ENCODE peak calls at places on chromosomes 5 and 9, in four cellular contexts. V is lower leg skin, E is foreskin fibroblast, P is cardiac fibroblast. U is an unnamed sample.

GRCh38 chr9:127390563-127390962 is 6.4 kb upstream of the SLC2A8 start:
- DNase-seq in V (no peak), E (no peak), P (no peak), U (no peak)

GRCh38 chr5:125411163-125412050 is 665.0 kb upstream of the ZNF608 start:
- DNase-seq in V (no peak), E (peak; percentile 47), P (peak; percentile 86), U (no peak)

GRCh38 chr5:134148986-134149539 is 27.7 kb downstream of the SKP1 start:
- DNase-seq in V (no peak), E (no peak), P (no peak), U (no peak)

GRCh38 chr9:19999491-20000057 is 210.7 kb upstream of the SLC24A2 start:
- DNase-seq in V (no peak), E (peak; percentile 97), P (peak; percentile 98), U (no peak)

GRCh38 chr9:105369911-105370310 is 77.9 kb upstream of the FSD1L start:
- DNase-seq in V (no peak), E (no peak), P (no peak), U (no peak)

GRCh38 chr9:135336722-135337490 is 142.7 kb upstream of the PPP1R26 start:
- DNase-seq in V (no peak), E (no peak), P (no peak), U (no peak)

GRCh38 chr5:64417390-64417789 is 88.4 kb upstream of the RGS7BP start:
- DNase-seq in V (no peak), E (no peak), P (no peak), U (no peak)

GRCh38 chr5:167940911-167941310 is 350.5 kb upstream of the WWC1 start:
- DNase-seq in V (no peak), E (no peak), P (no peak), U (no peak)

GRCh38 chr5:67401166-67401565 is 204.6 kb upstream of the CD180 start:
- DNase-seq in V (no peak), E (no peak), P (no peak), U (no peak)

GRCh38 chr5:102090770-102091169 is 205.3 kb downstream of the SLCO4C1 start:
- DNase-seq in V (no peak), E (no peak), P (peak; percentile 8), U (no peak)

GRCh38 chr9:95096381-95096780 is 221.1 kb downstream of the FANCC start:
- DNase-seq in V (no peak), E (no peak), P (no peak), U (no peak)

GRCh38 chr9:136312436-136312835 is 8.5 kb upstream of the CCDC187 start:
- DNase-seq in V (no peak), E (peak; percentile 45), P (peak; percentile 34), U (no peak)

GRCh38 chr9:112502177-112502946 is 15.7 kb downstream of the KIAA1958 start:
- DNase-seq in V (no peak), E (no peak), P (no peak), U (no peak)

GRCh38 chr5:35789732-35790461 is 66.8 kb upstream of the IL7R start:
- DNase-seq in V (no peak), E (peak; percentile 23), P (peak; percentile 60), U (no peak)

GRCh38 chr5:218457-219289 is 553 bp downstream of the SDHA start:
- DNase-seq in V (peak; percentile 28), E (no peak), P (peak; percentile 39), U (no peak)

GRCh38 chr5:81234299-81234698 is 1.2 kb downstream of the CKMT2 start:
- DNase-seq in V (no peak), E (no peak), P (no peak), U (no peak)

GRCh38 chr5:97400537-97400936 is 217.5 kb upstream of the RIOK2 start:
- DNase-seq in V (no peak), E (no peak), P (no peak), U (no peak)

GRCh38 chr5:83069406-83069805 is 7.8 kb downstream of the TMEM167A start:
- DNase-seq in V (no peak), E (no peak), P (peak; percentile 27), U (no peak)

GRCh38 chr9:85008215-85008614 is 338.7 kb downstream of the NTRK2 start:
- DNase-seq in V (no peak), E (no peak), P (no peak), U (no peak)

GRCh38 chr9:81597749-81598497 is 91.4 kb downstream of the TLE1 start:
- DNase-seq in V (no peak), E (no peak), P (no peak), U (no peak)

GRCh38 chr5:143775258-143775657 is 36.7 kb upstream of the HMHB1 start:
- DNase-seq in V (no peak), E (peak; percentile 29), P (peak; percentile 71), U (no peak)

GRCh38 chr9:93304574-93305496 is 120.9 kb downstream of the WNK2 start:
- DNase-seq in V (peak; percentile 40), E (peak; percentile 32), P (peak; percentile 57), U (peak; percentile 55)

GRCh38 chr9:83069651-83070050 is 6.7 kb upstream of the RASEF start:
- DNase-seq in V (no peak), E (no peak), P (no peak), U (no peak)

GRCh38 chr5:103962023-103962422 is 399.4 kb upstream of the NUDT12 start:
- DNase-seq in V (no peak), E (no peak), P (no peak), U (no peak)

GRCh38 chr5:90182726-90183125 is 226.8 kb downstream of the CETN3 start:
- DNase-seq in V (no peak), E (no peak), P (no peak), U (no peak)

GRCh38 chr9:77793909-77794308 is 145.8 kb upstream of the GNA14 start:
- DNase-seq in V (no peak), E (peak; percentile 50), P (peak; percentile 82), U (no peak)

GRCh38 chr5:37665272-37665671 is 174.6 kb downstream of the GDNF start:
- DNase-seq in V (no peak), E (no peak), P (peak; percentile 31), U (no peak)

GRCh38 chr5:124746916-124747769 is 704 bp upstream of the ZNF608 start:
- DNase-seq in V (peak; percentile 88), E (peak; percentile 95), P (peak; percentile 94), U (peak; percentile 74)

GRCh38 chr5:102811962-102812361 is 56.9 kb downstream of the PAM start:
- DNase-seq in V (no peak), E (peak; percentile 45), P (peak; percentile 66), U (no peak)

GRCh38 chr5:126947146-126948010 is 83.0 kb downstream of the MARCHF3 start:
- DNase-seq in V (no peak), E (no peak), P (no peak), U (no peak)

GRCh38 chr5:65548281-65548680 is 14.7 kb downstream of the CENPK start:
- DNase-seq in V (no peak), E (no peak), P (no peak), U (no peak)

DNA sequence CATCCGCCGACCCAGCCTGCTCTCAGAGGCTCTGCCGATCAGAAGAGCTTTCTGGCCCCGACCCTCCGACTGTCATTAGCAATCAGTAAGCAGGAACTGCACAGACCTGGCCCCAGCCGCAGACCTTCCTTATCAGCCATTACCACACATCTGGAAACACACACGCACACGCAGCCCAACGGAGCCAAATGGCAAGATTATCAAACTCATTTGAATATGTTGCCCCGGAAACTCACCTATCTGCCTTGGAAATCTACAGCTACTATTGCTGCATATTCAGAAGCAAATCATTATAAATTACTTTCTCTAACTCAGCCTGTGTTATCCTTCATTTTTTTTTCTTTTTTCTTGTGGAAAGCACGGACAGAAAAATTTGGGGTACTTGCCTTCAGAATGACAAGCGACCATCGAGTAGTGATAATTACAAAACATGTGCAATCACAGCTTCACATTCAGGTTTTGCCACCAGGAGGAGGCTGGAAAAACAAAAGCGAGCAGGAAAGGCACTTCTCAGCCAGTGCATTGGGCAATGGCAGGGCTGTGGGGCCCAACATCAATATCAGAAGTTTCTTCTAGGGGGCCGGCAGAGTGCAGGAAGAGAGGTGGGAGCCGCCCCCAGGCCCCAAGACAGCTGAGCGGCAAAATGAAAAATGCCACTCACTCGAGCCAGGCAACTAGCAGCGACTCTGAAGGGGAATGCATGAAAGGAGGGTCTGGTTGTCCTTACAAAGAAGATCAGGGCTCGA is 122.3 kb downstream of the VAV2 start:
- DNase-seq in V (no peak), E (no peak), P (no peak), U (no peak)
- TF ChIP-seq CTCF in V (no peak), E (no peak), P (no peak), U (no peak)

GRCh38 chr5:39108987-39109386 is 34.8 kb upstream of the RICTOR start:
- DNase-seq in V (no peak), E (no peak), P (no peak), U (no peak)

GRCh38 chr5:39107350-39107749 is 33.2 kb upstream of the RICTOR start:
- DNase-seq in V (no peak), E (no peak), P (peak; percentile 25), U (no peak)

GRCh38 chr5:39104221-39104620 is 30.0 kb upstream of the RICTOR start:
- DNase-seq in V (no peak), E (no peak), P (no peak), U (no peak)

GRCh38 chr5:39109616-39110015 is 35.4 kb upstream of the RICTOR start:
- DNase-seq in V (no peak), E (no peak), P (no peak), U (no peak)

GRCh38 chr5:39106332-39106731 is 32.1 kb upstream of the RICTOR start:
- DNase-seq in V (no peak), E (no peak), P (peak; percentile 54), U (no peak)
- TF ChIP-seq CTCF in V (no peak), E (peak; percentile 39), P (peak; percentile 39), U (no peak)

GRCh38 chr9:79236466-79236865 is 335.3 kb upstream of the TLE4 start:
- DNase-seq in V (no peak), E (no peak), P (no peak), U (no peak)

GRCh38 chr9:79237861-79238260 is 333.9 kb upstream of the TLE4 start:
- DNase-seq in V (no peak), E (no peak), P (no peak), U (no peak)

DNA sequence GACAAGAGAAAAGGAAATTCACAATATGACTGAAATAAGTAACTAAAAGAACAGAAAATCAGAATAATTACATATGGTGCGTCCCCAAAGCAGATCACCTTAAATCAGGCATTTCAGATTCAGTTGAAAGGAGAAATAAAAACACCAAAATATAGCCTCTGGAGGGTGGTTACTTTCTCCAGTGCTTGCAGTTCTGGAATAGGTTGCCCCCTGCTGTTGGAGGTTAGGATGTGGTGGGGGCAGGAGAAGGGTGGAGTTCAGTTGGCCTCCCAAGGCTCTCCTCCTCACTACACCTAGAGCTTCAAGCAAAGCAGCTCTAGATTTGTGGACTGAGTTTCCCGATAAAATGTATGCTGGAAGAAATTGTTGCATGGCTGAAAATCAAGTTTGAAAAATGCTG is 338.2 kb upstream of the TLE4 start:
- DNase-seq in V (no peak), E (no peak), P (peak; percentile 74), U (no peak)
- TF ChIP-seq CTCF in V (no peak), E (peak; percentile 29), P (peak; percentile 77), U (no peak)

GRCh38 chr9:120612218-120612617 is 32.3 kb upstream of the CDK5RAP2 start:
- DNase-seq in V (no peak), E (no peak), P (no peak), U (no peak)
- TF ChIP-seq CTCF in V (no peak), E (peak; percentile 22), P (no peak), U (no peak)

GRCh38 chr5:132901730-132902129 is 28.3 kb downstream of the LEAP2 start:
- DNase-seq in V (no peak), E (no peak), P (no peak), U (no peak)
- TF ChIP-seq CTCF in V (no peak), E (no peak), P (no peak), U (no peak)

U was measured in uterus.